ENCODE peak calls at places on chromosomes 2 and 18, in four cellular contexts. X, F, V and L are unnamed samples.

GRCh38 chr2:149225446-149225845 is 104.9 kb upstream of the LYPD6 start:
- DNase-seq in X (no peak), F (no peak), V (no peak), L (no peak)

GRCh38 chr2:28591711-28592365 is 96.0 kb downstream of the PLB1 start:
- DNase-seq in X (no peak), F (no peak), V (no peak), L (no peak)

GRCh38 chr2:227453810-227454209 is 18.1 kb upstream of the AGFG1 start:
- DNase-seq in X (no peak), F (no peak), V (no peak), L (no peak)

GRCh38 chr2:28423856-28424605 is 31.4 kb downstream of the FOSL2 start:
- DNase-seq in X (peak; percentile 62), F (no peak), V (peak; percentile 44), L (no peak)

GRCh38 chr18:13268746-13269285 is 50.3 kb downstream of the LDLRAD4 start:
- DNase-seq in X (peak; percentile 56), F (no peak), V (no peak), L (no peak)

GRCh38 chr2:125721072-125721721 is 934.8 kb upstream of the GYPC start:
- DNase-seq in X (no peak), F (no peak), V (no peak), L (no peak)

GRCh38 chr2:9824956-9825720 is 18.1 kb upstream of the TAF1B start:
- DNase-seq in X (peak; percentile 50), F (no peak), V (peak; percentile 74), L (peak; percentile 42)

GRCh38 chr2:238302076-238302475 is 13.7 kb upstream of the PER2 start:
- DNase-seq in X (peak; percentile 7), F (no peak), V (peak; percentile 15), L (no peak)

GRCh38 chr2:23761638-23762037 is 165.3 kb downstream of the ATAD2B start:
- DNase-seq in X (no peak), F (no peak), V (no peak), L (no peak)

GRCh38 chr2:209687261-209687660 is 84.4 kb upstream of the UNC80 start:
- DNase-seq in X (peak; percentile 29), F (no peak), V (no peak), L (no peak)

GRCh38 chr2:191935247-191935646 is 88.4 kb upstream of the CAVIN2 start:
- DNase-seq in X (no peak), F (no peak), V (no peak), L (no peak)

GRCh38 chr18:49861659-49862058 is 48.3 kb upstream of the ACAA2 start:
- DNase-seq in X (no peak), F (no peak), V (no peak), L (no peak)

GRCh38 chr2:96602330-96602823 is 35.7 kb downstream of the KANSL3 start:
- DNase-seq in X (no peak), F (peak; percentile 23), V (no peak), L (no peak)

GRCh38 chr2:201234167-201235139 is 25.9 kb upstream of the CASP8 start:
- DNase-seq in X (peak; percentile 24), F (no peak), V (peak; percentile 46), L (peak; percentile 46)

GRCh38 chr2:121237980-121238665 is 46.9 kb downstream of the TFCP2L1 start:
- DNase-seq in X (peak; percentile 7), F (peak; percentile 20), V (no peak), L (peak; percentile 85)

GRCh38 chr2:136019825-136020224 is 34.4 kb upstream of the DARS1 start:
- DNase-seq in X (no peak), F (no peak), V (no peak), L (no peak)

GRCh38 chr2:143635936-143636335 is 506.7 kb downstream of the ARHGAP15 start:
- DNase-seq in X (no peak), F (no peak), V (no peak), L (no peak)

GRCh38 chr18:63365909-63366269 is 1.1 kb downstream of the KDSR start:
- DNase-seq in X (no peak), F (no peak), V (peak; percentile 6), L (peak; percentile 62)

GRCh38 chr2:48471048-48471474 is 58.9 kb upstream of the STON1 start:
- DNase-seq in X (peak; percentile 60), F (peak; percentile 79), V (peak; percentile 78), L (peak; percentile 56)

GRCh38 chr2:105329197-105329554 is 359 bp downstream of the TGFBRAP1 start:
- DNase-seq in X (no peak), F (no peak), V (no peak), L (no peak)

GRCh38 chr2:44930274-44930826 is 11.2 kb upstream of the SIX3 start:
- DNase-seq in X (no peak), F (no peak), V (no peak), L (no peak)

GRCh38 chr2:143736904-143737303 is 607.7 kb downstream of the ARHGAP15 start:
- DNase-seq in X (no peak), F (no peak), V (no peak), L (no peak)

GRCh38 chr2:86580560-86580959 is 17.3 kb upstream of the CHMP3 start:
- DNase-seq in X (no peak), F (no peak), V (no peak), L (no peak)

GRCh38 chr2:46951290-46952064 is 35.9 kb upstream of the MCFD2 start:
- DNase-seq in X (no peak), F (no peak), V (no peak), L (no peak)

GRCh38 chr2:162006326-162006725 is 67.7 kb downstream of the DPP4 start:
- DNase-seq in X (no peak), F (no peak), V (no peak), L (no peak)

GRCh38 chr18:58288922-58289797 is 245.1 kb downstream of the NEDD4L start:
- DNase-seq in X (peak; percentile 80), F (no peak), V (peak; percentile 65), L (no peak)

GRCh38 chr2:84421791-84422190 is 37.3 kb downstream of the SUCLG1 start:
- DNase-seq in X (no peak), F (no peak), V (no peak), L (no peak)

GRCh38 chr2:60597346-60597745 is 43.9 kb upstream of the BCL11A start:
- DNase-seq in X (no peak), F (peak; percentile 19), V (no peak), L (no peak)

GRCh38 chr18:65852273-65852672 is 101.5 kb downstream of the CDH7 start:
- DNase-seq in X (no peak), F (no peak), V (no peak), L (no peak)

GRCh38 chr2:36394804-36395203 is 39.2 kb downstream of the CRIM1 start:
- DNase-seq in X (no peak), F (peak; percentile 75), V (no peak), L (no peak)

GRCh38 chr2:20667151-20667530 is 197 bp downstream of the GDF7 start:
- DNase-seq in X (no peak), F (no peak), V (no peak), L (peak; percentile 92)

GRCh38 chr2:230592775-230593174 is 119.9 kb upstream of the CAB39 start:
- DNase-seq in X (no peak), F (no peak), V (no peak), L (no peak)

GRCh38 chr2:120398051-120398960 is 52.4 kb downstream of the INHBB start:
- DNase-seq in X (peak; percentile 59), F (peak; percentile 82), V (peak; percentile 58), L (peak; percentile 95)

GRCh38 chr18:31450409-31450808 is 2.9 kb downstream of the DSG3 start:
- DNase-seq in X (peak; percentile 42), F (no peak), V (no peak), L (no peak)

GRCh38 chr2:100285691-100286090 is 36.6 kb downstream of the LONRF2 start:
- DNase-seq in X (peak; percentile 93), F (peak; percentile 36), V (peak; percentile 83), L (no peak)

GRCh38 chr2:88334418-88334817 is 118.1 kb downstream of the FOXI3 start:
- DNase-seq in X (no peak), F (no peak), V (no peak), L (no peak)

GRCh38 chr2:240412975-240413812 is 22.3 kb upstream of the GPC1 start:
- DNase-seq in X (no peak), F (no peak), V (no peak), L (peak; percentile 84)
- TF ChIP-seq CTCF in X (no peak), F (no peak), V (no peak), L (no peak)

GRCh38 chr2:42567389-42567788 is 1.0 kb upstream of the MTA3 start:
- DNase-seq in X (peak; percentile 78), F (no peak), V (peak; percentile 81), L (peak; percentile 72)
- H3K4me2 ChIP-seq in X (no peak overlapping the region), F (no peak overlapping the region), V (peak overlapping the region; percentile 52), L (no peak overlapping the region)

DNA sequence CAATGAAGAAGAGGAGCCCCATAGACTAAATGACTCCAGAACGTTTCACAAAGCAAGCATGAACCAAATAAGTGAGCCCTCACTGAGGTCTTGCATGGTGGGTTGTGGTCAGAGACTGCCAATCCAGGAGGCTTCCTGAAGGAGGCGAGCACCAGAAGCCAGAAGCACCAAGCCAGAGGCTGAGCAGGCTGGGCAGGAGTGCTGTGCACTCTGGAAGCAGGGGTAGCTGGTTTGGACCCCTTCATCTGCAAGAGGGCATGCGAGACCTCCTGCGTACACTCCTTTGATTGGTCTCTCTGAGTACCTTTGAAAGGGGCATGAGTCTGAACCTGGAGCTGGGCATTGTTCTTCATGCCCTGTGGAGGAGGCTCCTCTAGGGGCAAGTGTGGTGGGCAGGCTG is 192.5 kb downstream of the HAUS1 start:
- DNase-seq in X (no peak), F (no peak), V (no peak), L (no peak)
- H3K4me1 ChIP-seq in X (no peaks in the 10 kb centered on the region), F (no peaks in the 10 kb centered on the region), V (no peaks in the 10 kb centered on the region), L (no peaks in the 10 kb centered on the region)

GRCh38 chr2:112217854-112218253 is 37.0 kb downstream of the ZC3H8 start:
- DNase-seq in X (no peak), F (no peak), V (no peak), L (no peak)

GRCh38 chr2:112220186-112220585 is 34.7 kb downstream of the ZC3H8 start:
- DNase-seq in X (no peak), F (no peak), V (no peak), L (no peak)

GRCh38 chr2:112220831-112221230 is 34.0 kb downstream of the ZC3H8 start:
- DNase-seq in X (no peak), F (no peak), V (no peak), L (no peak)

DNA sequence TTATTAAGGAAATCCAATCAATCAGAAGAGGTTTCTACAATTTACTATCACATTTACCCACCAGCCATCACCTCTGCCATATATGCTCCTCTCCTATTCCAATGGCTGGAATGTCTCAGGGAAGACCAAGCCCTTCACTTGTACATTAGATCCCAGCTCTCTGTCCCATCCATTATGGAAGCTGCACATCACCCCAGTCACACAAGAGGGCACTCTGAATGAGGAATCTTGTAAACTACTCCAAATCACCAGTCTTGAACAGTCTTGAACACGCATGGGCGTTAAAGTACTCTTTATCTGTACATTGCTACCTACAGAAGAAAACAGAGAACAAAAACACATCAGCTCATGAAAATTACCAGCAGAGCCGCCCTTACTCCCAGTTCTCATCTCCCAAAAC is 38.7 kb downstream of the ZC3H8 start:
- DNase-seq in X (peak; percentile 9), F (peak; percentile 31), V (peak; percentile 18), L (no peak)
- TF ChIP-seq CTCF in X (no peak), F (peak; percentile 17), V (no peak), L (peak; percentile 56)

GRCh38 chr2:174611851-174612250 is 14.2 kb upstream of the WIPF1 start:
- DNase-seq in X (no peak), F (no peak), V (no peak), L (no peak)
- H3K4me2 ChIP-seq in X (no peak overlapping the region), F (no peak overlapping the region), V (no peak overlapping the region), L (no peak overlapping the region)